ENCODE peak calls at places on chromosomes 5 and 9, in five cellular contexts. Y is tibial nerve, R is ovary, A is adrenal gland, H is K562. F is an unnamed sample.
A peak's percentile ranks its signal among the peaks of the same experiment; 100 is the strongest.

GRCh38 chr9:133707761-133708122 is 30.4 kb downstream of the SARDH start:
- DNase-seq in H (no peak), R (peak; percentile 24), Y (no peak), A (peak; percentile 3), F (no peak)

GRCh38 chr9:94945191-94946144 is 219.0 kb downstream of the AOPEP start:
- DNase-seq in A (peak; percentile 78), R (peak; percentile 62), Y (peak; percentile 41), H (peak; percentile 25), F (peak; percentile 87)

GRCh38 chr5:1293416-1293996 is 1.4 kb downstream of the TERT start:
- DNase-seq in Y (no peak), A (no peak), H (no peak), R (no peak), F (peak; percentile 76)

GRCh38 chr5:73130811-73131210 is 10.4 kb downstream of the TMEM171 start:
- DNase-seq in H (no peak), Y (no peak), R (no peak), A (no peak), F (no peak)

GRCh38 chr5:103041071-103041676 is 78.8 kb downstream of the GIN1 start:
- DNase-seq in H (no peak), R (no peak), A (no peak), Y (no peak), F (no peak)

GRCh38 chr5:143047091-143047490 is 276.9 kb downstream of the ARHGAP26 start:
- DNase-seq in A (no peak), H (no peak), R (no peak), Y (no peak), F (no peak)

GRCh38 chr9:115640887-115641286 is 512.7 kb upstream of the PAPPA start:
- DNase-seq in A (no peak), H (no peak), R (no peak), Y (no peak), F (no peak)

GRCh38 chr5:57037355-57037754 is 85.4 kb upstream of the MIER3 start:
- DNase-seq in A (peak; percentile 27), R (no peak), Y (no peak), H (peak; percentile 54), F (no peak)

GRCh38 chr9:105188746-105189145 is 55.7 kb upstream of the SLC44A1 start:
- DNase-seq in A (no peak), Y (no peak), R (no peak), H (no peak), F (no peak)

GRCh38 chr9:128374221-128374675 is 3.1 kb downstream of the URM1 start:
- DNase-seq in R (no peak), A (no peak), H (no peak), Y (no peak), F (no peak)

GRCh38 chr5:31736127-31736526 is 97.2 kb downstream of the PDZD2 start:
- DNase-seq in H (no peak), A (no peak), Y (no peak), R (no peak), F (peak; percentile 7)

GRCh38 chr9:123434619-123435240 is 78.7 kb downstream of the CRB2 start:
- DNase-seq in A (no peak), H (peak; percentile 51), R (no peak), Y (no peak), F (no peak)

GRCh38 chr9:16704096-16704488 is 166.4 kb downstream of the BNC2 start:
- DNase-seq in R (no peak), H (no peak), A (no peak), Y (no peak), F (no peak)

GRCh38 chr5:58451732-58452565 is 7.9 kb downstream of the PLK2 start:
- DNase-seq in Y (no peak), H (no peak), A (no peak), R (no peak), F (no peak)

GRCh38 chr5:33892419-33893151 is 795 bp upstream of the ADAMTS12 start:
- DNase-seq in Y (no peak), H (no peak), R (peak; percentile 70), A (peak; percentile 16), F (no peak)

GRCh38 chr9:130199605-130200004 is 27.4 kb downstream of the NCS1 start:
- DNase-seq in H (no peak), A (no peak), Y (no peak), R (no peak), F (no peak)

GRCh38 chr9:115086461-115086860 is 31.5 kb downstream of the TNC start:
- DNase-seq in H (no peak), Y (no peak), A (no peak), R (no peak), F (no peak)

GRCh38 chr5:147417133-147417813 is 92.6 kb downstream of the DPYSL3 start:
- DNase-seq in A (peak; percentile 85), H (no peak), R (peak; percentile 51), Y (no peak), F (no peak)

GRCh38 chr5:38529955-38530644 is 26.3 kb downstream of the LIFR start:
- DNase-seq in R (no peak), A (no peak), H (no peak), Y (no peak), F (no peak)

GRCh38 chr9:127178646-127179632 is 56.5 kb upstream of the ANGPTL2 start:
- DNase-seq in R (peak; percentile 75), H (no peak), A (peak; percentile 7), Y (no peak), F (peak; percentile 76)

GRCh38 chr9:134325096-134325812 is 1.0 kb upstream of the RXRA start:
- DNase-seq in R (peak; percentile 71), Y (no peak), A (peak; percentile 56), H (peak; percentile 64), F (peak; percentile 54)

GRCh38 chr5:19241690-19242089 is 746.3 kb downstream of the CDH18 start:
- DNase-seq in A (peak; percentile 56), H (no peak), Y (no peak), R (no peak), F (no peak)

GRCh38 chr5:61313960-61314681 is 17.9 kb upstream of the ZSWIM6 start:
- DNase-seq in Y (no peak), H (no peak), R (no peak), A (peak; percentile 29), F (no peak)

GRCh38 chr9:125361837-125362531 is 100.4 kb downstream of the GAPVD1 start:
- DNase-seq in Y (no peak), A (no peak), R (no peak), H (no peak), F (no peak)

GRCh38 chr5:130135506-130135905 is 231.2 kb downstream of the CHSY3 start:
- DNase-seq in H (no peak), R (no peak), A (no peak), Y (no peak), F (no peak)

GRCh38 chr9:85425153-85425611 is 316.6 kb downstream of the AGTPBP1 start:
- DNase-seq in Y (peak; percentile 43), H (peak; percentile 73), R (no peak), A (peak; percentile 54), F (peak; percentile 91)

GRCh38 chr9:2991292-2991691 is 147.4 kb upstream of the PUM3 start:
- DNase-seq in Y (no peak), R (no peak), H (no peak), A (no peak), F (no peak)

GRCh38 chr5:110969502-110969901 is 102.0 kb upstream of the TSLP start:
- DNase-seq in R (no peak), A (no peak), H (no peak), Y (no peak), F (no peak)

GRCh38 chr5:106522296-106522695 is 1148.4 kb downstream of the EFNA5 start:
- DNase-seq in A (no peak), R (no peak), Y (no peak), H (no peak), F (no peak)

GRCh38 chr5:180352116-180352975 is 790 bp downstream of the GFPT2 start:
- DNase-seq in R (peak; percentile 71), A (peak; percentile 52), Y (peak; percentile 49), H (no peak), F (no peak)
- TF ChIP-seq CTCF in R (no peak), A (peak; percentile 25), Y (no peak), H (no peak), F (no peak)

DNA sequence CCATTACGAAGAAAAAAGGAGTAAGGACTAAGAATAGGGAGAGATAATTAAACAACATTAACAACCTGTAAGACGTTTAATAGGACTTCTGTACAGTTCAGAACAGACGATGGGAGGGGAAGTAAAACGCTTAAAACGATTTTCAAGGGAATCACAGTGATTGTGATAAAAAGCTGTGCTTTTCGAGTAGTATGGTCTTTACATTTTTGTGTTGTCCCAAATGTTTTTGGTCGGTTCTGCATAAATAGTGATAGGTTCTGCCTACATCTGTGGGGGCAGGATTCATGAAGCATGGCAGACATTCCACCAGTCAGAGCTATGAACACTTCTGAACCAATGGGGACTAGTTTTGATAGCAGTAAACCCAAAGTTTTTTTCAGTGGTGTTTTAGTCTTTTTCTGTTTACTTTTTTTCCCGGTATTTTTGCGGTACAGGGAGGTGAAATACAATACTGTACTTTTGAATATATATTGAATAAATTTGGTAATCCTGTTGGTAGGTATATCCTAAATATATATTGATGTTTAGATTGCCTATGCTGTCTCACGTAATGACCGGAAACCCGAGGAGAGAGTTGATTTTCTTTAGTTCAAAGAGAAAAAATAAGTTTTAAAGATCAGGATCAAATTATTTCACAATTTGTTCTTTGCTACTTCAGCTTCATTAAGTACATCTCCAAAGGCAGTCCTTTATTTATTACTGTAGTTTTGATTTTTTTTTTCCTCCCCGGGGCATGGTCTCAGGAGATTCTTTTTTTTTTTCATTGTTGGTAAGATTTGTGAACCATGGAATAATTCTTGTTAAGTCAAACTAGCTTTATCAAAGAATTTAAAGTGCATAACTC is 1.3 kb downstream of the ERBIN start:
- DNase-seq in A (no peak), Y (no peak), R (no peak), H (peak; percentile 14), F (peak; percentile 19)
- TF ChIP-seq POLR2A in A (peak; percentile 36), Y (no peak), R (no peak), H (peak; percentile 46), F (no peak)

DNA sequence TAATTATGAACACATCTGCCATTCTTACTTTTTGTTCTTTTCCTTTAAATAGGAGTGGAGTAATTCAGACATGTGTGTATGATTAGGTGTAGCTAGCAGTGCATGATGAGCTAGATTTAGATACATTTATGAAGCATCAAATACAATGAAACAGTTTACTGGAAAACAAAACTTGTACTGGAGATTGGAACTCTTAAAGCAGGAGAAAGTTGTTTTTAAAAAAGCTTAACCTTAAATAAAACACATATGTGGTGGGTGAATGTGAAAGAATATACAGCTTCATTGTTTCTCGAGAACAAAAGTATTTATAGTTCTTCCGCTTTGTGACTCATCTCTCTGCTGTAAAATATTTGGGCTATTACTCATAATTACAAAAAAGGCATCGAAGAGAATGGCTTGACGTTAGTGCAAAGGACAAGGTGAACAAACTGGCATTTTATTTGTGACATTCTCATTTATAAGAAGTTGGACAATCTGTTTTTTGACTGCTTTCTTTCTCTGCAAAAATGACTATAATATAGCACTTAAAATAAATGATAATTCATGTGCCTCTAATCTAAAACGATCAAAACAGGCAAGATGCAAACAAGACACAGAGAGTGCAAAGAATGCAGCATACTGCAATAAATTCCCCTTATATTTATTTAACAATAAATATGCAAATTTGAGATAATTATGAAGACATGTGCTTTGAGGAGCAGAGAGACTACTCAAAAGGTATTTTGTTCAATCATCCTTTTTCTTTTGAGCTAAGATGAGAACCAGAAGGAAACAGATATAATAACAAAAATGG is 478.8 kb downstream of the CETN3 start:
- DNase-seq in H (no peak), A (no peak), Y (no peak), R (no peak), F (no peak)
- H3K4me3 ChIP-seq in H (no peak overlapping the region), A (no peak overlapping the region), Y (no peak overlapping the region), R (no peak overlapping the region), F (no peak overlapping the region)

DNA sequence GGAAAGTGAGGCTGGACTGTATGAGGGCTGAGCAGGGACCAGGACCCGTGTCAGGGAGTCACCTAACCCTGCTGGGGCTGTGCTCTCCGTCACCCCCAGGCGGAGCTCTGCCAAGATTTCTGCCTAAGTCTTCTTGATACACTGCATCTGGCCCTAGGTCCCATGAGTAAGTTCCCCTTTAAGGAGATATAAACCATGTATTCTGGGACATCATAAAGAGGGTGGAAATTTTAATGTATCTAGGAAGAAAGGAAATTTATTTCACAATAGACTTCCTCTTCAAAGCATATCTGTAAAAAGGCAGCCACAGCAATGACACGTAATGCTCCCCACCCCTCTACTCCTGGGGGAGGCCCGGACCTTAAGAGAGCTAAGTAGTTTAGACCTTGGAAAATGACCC is 183.4 kb downstream of the FBXL7 start:
- DNase-seq in H (no peak), A (no peak), Y (no peak), R (peak; percentile 48), F (no peak)
- TF ChIP-seq CTCF in H (no peak), A (peak; percentile 13), Y (no peak), R (no peak), F (no peak)

F was measured in lower leg skin.